ENCODE peak calls at places on chromosomes 4 and X, in five cellular contexts. One of them, this sample, is unnamed.

GRCh38 chr4:2497324-2497723 is 28.4 kb downstream of the RNF4 start:
- DNase-seq in iPS DF 19.7: no peak
- DNase-seq in lower lobe of right lung: no peak
- DNase-seq in stimulated activated CD8-positive, alpha-beta memory T cell treated with anti-CD3 and anti-CD28 coated beads, Interleukin-4, amount 100 ng/mL, for 4 hours: no peak
- DNase-seq in Right ventricle myocardium superior: no peak
- DNase-seq in this sample: no peak

GRCh38 chr4:83724488-83725060 is 188.7 kb downstream of the GPAT3 start:
- DNase-seq in iPS DF 19.7: no peak
- DNase-seq in lower lobe of right lung: no peak
- DNase-seq in stimulated activated CD8-positive, alpha-beta memory T cell treated with anti-CD3 and anti-CD28 coated beads, Interleukin-4, amount 100 ng/mL, for 4 hours: no peak
- DNase-seq in Right ventricle myocardium superior: no peak
- DNase-seq in this sample: no peak

GRCh38 chr4:39648827-39649558 is 10.3 kb upstream of the SMIM14 start:
- DNase-seq in iPS DF 19.7: no peak
- DNase-seq in lower lobe of right lung: no peak
- DNase-seq in stimulated activated CD8-positive, alpha-beta memory T cell treated with anti-CD3 and anti-CD28 coated beads, Interleukin-4, amount 100 ng/mL, for 4 hours: no peak
- DNase-seq in Right ventricle myocardium superior: no peak
- DNase-seq in this sample: no peak

GRCh38 chr4:154908168-154908567 is 127.1 kb downstream of the RBM46 start:
- DNase-seq in iPS DF 19.7: no peak
- DNase-seq in lower lobe of right lung: no peak
- DNase-seq in stimulated activated CD8-positive, alpha-beta memory T cell treated with anti-CD3 and anti-CD28 coated beads, Interleukin-4, amount 100 ng/mL, for 4 hours: no peak
- DNase-seq in Right ventricle myocardium superior: no peak
- DNase-seq in this sample: peak

GRCh38 chr4:38152721-38153412 is 192.7 kb downstream of the PTTG2 start:
- DNase-seq in iPS DF 19.7: no peak
- DNase-seq in lower lobe of right lung: no peak
- DNase-seq in stimulated activated CD8-positive, alpha-beta memory T cell treated with anti-CD3 and anti-CD28 coated beads, Interleukin-4, amount 100 ng/mL, for 4 hours: no peak
- DNase-seq in Right ventricle myocardium superior: no peak
- DNase-seq in this sample: no peak

GRCh38 chr4:52701207-52701606 is 42.1 kb upstream of the USP46 start:
- DNase-seq in iPS DF 19.7: no peak
- DNase-seq in lower lobe of right lung: no peak
- DNase-seq in stimulated activated CD8-positive, alpha-beta memory T cell treated with anti-CD3 and anti-CD28 coated beads, Interleukin-4, amount 100 ng/mL, for 4 hours: no peak
- DNase-seq in Right ventricle myocardium superior: no peak
- DNase-seq in this sample: no peak

GRCh38 chr4:6472008-6472386 is 417 bp downstream of the PPP2R2C start:
- DNase-seq in iPS DF 19.7: no peak
- DNase-seq in lower lobe of right lung: no peak
- DNase-seq in stimulated activated CD8-positive, alpha-beta memory T cell treated with anti-CD3 and anti-CD28 coated beads, Interleukin-4, amount 100 ng/mL, for 4 hours: no peak
- DNase-seq in Right ventricle myocardium superior: no peak
- DNase-seq in this sample: no peak

GRCh38 chrX:104309169-104309568 is 54.4 kb upstream of the ESX1 start:
- DNase-seq in iPS DF 19.7: no peak
- DNase-seq in lower lobe of right lung: no peak
- DNase-seq in stimulated activated CD8-positive, alpha-beta memory T cell treated with anti-CD3 and anti-CD28 coated beads, Interleukin-4, amount 100 ng/mL, for 4 hours: no peak
- DNase-seq in Right ventricle myocardium superior: no peak
- DNase-seq in this sample: no peak

GRCh38 chr4:75180790-75181776 is 248.2 kb downstream of the PARM1 start:
- DNase-seq in iPS DF 19.7: no peak
- DNase-seq in lower lobe of right lung: no peak
- DNase-seq in stimulated activated CD8-positive, alpha-beta memory T cell treated with anti-CD3 and anti-CD28 coated beads, Interleukin-4, amount 100 ng/mL, for 4 hours: no peak
- DNase-seq in Right ventricle myocardium superior: no peak
- DNase-seq in this sample: no peak

GRCh38 chrX:87338510-87338909 is 179.1 kb upstream of the KLHL4 start:
- DNase-seq in iPS DF 19.7: no peak
- DNase-seq in lower lobe of right lung: no peak
- DNase-seq in stimulated activated CD8-positive, alpha-beta memory T cell treated with anti-CD3 and anti-CD28 coated beads, Interleukin-4, amount 100 ng/mL, for 4 hours: no peak
- DNase-seq in Right ventricle myocardium superior: no peak
- DNase-seq in this sample: no peak

GRCh38 chr4:184434496-184435066 is 39.8 kb downstream of the IRF2 start:
- DNase-seq in iPS DF 19.7: no peak
- DNase-seq in lower lobe of right lung: no peak
- DNase-seq in stimulated activated CD8-positive, alpha-beta memory T cell treated with anti-CD3 and anti-CD28 coated beads, Interleukin-4, amount 100 ng/mL, for 4 hours: no peak
- DNase-seq in Right ventricle myocardium superior: no peak
- DNase-seq in this sample: no peak

GRCh38 chrX:73965833-73966232 is 338.1 kb upstream of the ZCCHC13 start:
- DNase-seq in iPS DF 19.7: peak
- DNase-seq in lower lobe of right lung: no peak
- DNase-seq in stimulated activated CD8-positive, alpha-beta memory T cell treated with anti-CD3 and anti-CD28 coated beads, Interleukin-4, amount 100 ng/mL, for 4 hours: no peak
- DNase-seq in Right ventricle myocardium superior: no peak
- DNase-seq in this sample: no peak

GRCh38 chrX:40132751-40133150 is 35.0 kb upstream of the BCOR start:
- DNase-seq in iPS DF 19.7: no peak
- DNase-seq in lower lobe of right lung: peak
- DNase-seq in stimulated activated CD8-positive, alpha-beta memory T cell treated with anti-CD3 and anti-CD28 coated beads, Interleukin-4, amount 100 ng/mL, for 4 hours: no peak
- DNase-seq in Right ventricle myocardium superior: peak
- DNase-seq in this sample: peak

GRCh38 chr4:14018191-14018853 is 390.8 kb upstream of the BOD1L1 start:
- DNase-seq in iPS DF 19.7: no peak
- DNase-seq in lower lobe of right lung: no peak
- DNase-seq in stimulated activated CD8-positive, alpha-beta memory T cell treated with anti-CD3 and anti-CD28 coated beads, Interleukin-4, amount 100 ng/mL, for 4 hours: no peak
- DNase-seq in Right ventricle myocardium superior: no peak
- DNase-seq in this sample: no peak

This sample was measured in kidney epithelial cell.